ENCODE peak calls at places on chromosomes 4 and X, in six cellular contexts. One of them, this sample, is unnamed.

GRCh38 chr4:140174535-140174934 is 20.6 kb upstream of the MAML3 start:
- DNase-seq in HepG2: no peak
- DNase-seq in hepatocyte: no peak
- DNase-seq in HCT116: no peak
- DNase-seq in upper lobe of right lung: no peak
- DNase-seq in left lung: no peak
- DNase-seq in this sample: no peak

GRCh38 chr4:94446386-94446785 is 5.4 kb upstream of the PDLIM5 start:
- DNase-seq in upper lobe of right lung: no peak
- DNase-seq in hepatocyte: no peak
- DNase-seq in HCT116: no peak
- DNase-seq in HepG2: no peak
- DNase-seq in left lung: no peak
- DNase-seq in this sample: peak; percentile 30

GRCh38 chrX:9586992-9587392 is 122.1 kb downstream of the TBL1X start:
- DNase-seq in HepG2: no peak
- DNase-seq in HCT116: no peak
- DNase-seq in upper lobe of right lung: no peak
- DNase-seq in hepatocyte: no peak
- DNase-seq in left lung: no peak
- DNase-seq in this sample: no peak

GRCh38 chrX:102917801-102918200 is 19.3 kb upstream of the RAB40AL start:
- DNase-seq in HepG2: no peak
- DNase-seq in left lung: no peak
- DNase-seq in hepatocyte: no peak
- DNase-seq in HCT116: no peak
- DNase-seq in upper lobe of right lung: no peak
- DNase-seq in this sample: no peak

GRCh38 chr4:100843897-100844296 is 326.1 kb upstream of the EMCN start:
- DNase-seq in HepG2: no peak
- DNase-seq in upper lobe of right lung: no peak
- DNase-seq in HCT116: no peak
- DNase-seq in hepatocyte: no peak
- DNase-seq in left lung: no peak
- DNase-seq in this sample: no peak

GRCh38 chr4:88158038-88158359 is 440 bp downstream of the ABCG2 start:
- DNase-seq in HCT116: no peak
- DNase-seq in hepatocyte: no peak
- DNase-seq in upper lobe of right lung: no peak
- DNase-seq in HepG2: no peak
- DNase-seq in left lung: no peak
- DNase-seq in this sample: no peak

GRCh38 chr4:138092060-138092459 is 150.1 kb downstream of the SLC7A11 start:
- DNase-seq in upper lobe of right lung: no peak
- DNase-seq in HepG2: no peak
- DNase-seq in hepatocyte: no peak
- DNase-seq in HCT116: no peak
- DNase-seq in left lung: no peak
- DNase-seq in this sample: no peak

GRCh38 chr4:39706334-39706733 is 8.4 kb downstream of the UBE2K start:
- DNase-seq in left lung: no peak
- DNase-seq in HCT116: peak; percentile 51
- DNase-seq in HepG2: peak; percentile 58
- DNase-seq in hepatocyte: peak; percentile 15
- DNase-seq in upper lobe of right lung: no peak
- DNase-seq in this sample: no peak

GRCh38 chr4:152815078-152815477 is 35.3 kb downstream of the ARFIP1 start:
- DNase-seq in upper lobe of right lung: no peak
- DNase-seq in hepatocyte: no peak
- DNase-seq in left lung: no peak
- DNase-seq in HCT116: no peak
- DNase-seq in HepG2: peak; percentile 10
- DNase-seq in this sample: no peak

GRCh38 chrX:123590842-123591491 is 141.9 kb downstream of the THOC2 start:
- DNase-seq in upper lobe of right lung: no peak
- DNase-seq in left lung: no peak
- DNase-seq in HepG2: peak; percentile 0
- DNase-seq in hepatocyte: peak; percentile 8
- DNase-seq in HCT116: no peak
- DNase-seq in this sample: peak; percentile 20

GRCh38 chr4:157220026-157220881 is at the start of gene GRIA2:
- DNase-seq in hepatocyte: peak; percentile 89
- DNase-seq in HepG2: peak; percentile 1
- DNase-seq in HCT116: no peak
- DNase-seq in upper lobe of right lung: peak; percentile 72
- DNase-seq in left lung: peak; percentile 81
- DNase-seq in this sample: peak; percentile 49

GRCh38 chr4:155032521-155033229 is 175.8 kb upstream of the NPY2R start:
- DNase-seq in left lung: no peak
- DNase-seq in upper lobe of right lung: no peak
- DNase-seq in HCT116: no peak
- DNase-seq in hepatocyte: no peak
- DNase-seq in HepG2: no peak
- DNase-seq in this sample: no peak

GRCh38 chrX:126770179-126770578 is 49.4 kb upstream of the PRR32 start:
- DNase-seq in left lung: no peak
- DNase-seq in HepG2: no peak
- DNase-seq in hepatocyte: peak; percentile 21
- DNase-seq in HCT116: no peak
- DNase-seq in upper lobe of right lung: no peak
- DNase-seq in this sample: peak; percentile 4

GRCh38 chrX:1876041-1876440 is 261.2 kb downstream of the ASMT start:
- DNase-seq in left lung: no peak
- DNase-seq in hepatocyte: no peak
- DNase-seq in HCT116: no peak
- DNase-seq in HepG2: no peak
- DNase-seq in upper lobe of right lung: no peak
- DNase-seq in this sample: no peak

GRCh38 chrX:121496966-121497365 is 449.6 kb downstream of the GLUD2 start:
- DNase-seq in HepG2: no peak
- DNase-seq in left lung: no peak
- DNase-seq in upper lobe of right lung: no peak
- DNase-seq in HCT116: no peak
- DNase-seq in hepatocyte: no peak
- DNase-seq in this sample: no peak

GRCh38 chrX:17984415-17984814 is 123.3 kb upstream of the RAI2 start:
- DNase-seq in left lung: no peak
- DNase-seq in HepG2: no peak
- DNase-seq in upper lobe of right lung: no peak
- DNase-seq in hepatocyte: no peak
- DNase-seq in HCT116: no peak
- DNase-seq in this sample: no peak

DNA sequence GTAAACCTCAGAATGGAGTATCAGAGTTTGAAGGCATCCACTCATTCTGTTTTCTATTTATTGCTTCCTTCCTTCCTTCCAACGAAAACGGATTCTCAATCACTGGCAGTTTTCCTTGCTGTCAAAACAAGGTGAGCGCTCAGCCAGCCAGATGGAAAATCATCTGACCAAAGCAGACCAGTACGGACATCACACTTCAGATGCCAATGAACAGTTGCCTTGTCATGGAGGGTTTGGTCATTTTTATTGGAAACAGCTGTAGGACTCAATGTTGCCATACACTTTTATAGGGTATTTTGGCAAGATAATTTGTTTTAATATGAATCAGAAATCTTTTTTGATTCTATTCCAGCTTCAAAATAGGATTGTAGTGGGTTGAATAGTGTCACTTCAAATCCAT is 16.6 kb downstream of the GEMIN8 start:
- DNase-seq in hepatocyte: no peak
- DNase-seq in HCT116: no peak
- DNase-seq in left lung: no peak
- DNase-seq in HepG2: no peak
- DNase-seq in upper lobe of right lung: no peak
- DNase-seq in this sample: no peak
- H3K27ac ChIP-seq in hepatocyte: no peak overlapping the region
- H3K27ac ChIP-seq in HCT116: no peak overlapping the region
- H3K27ac ChIP-seq in left lung: no peak overlapping the region
- H3K27ac ChIP-seq in HepG2: no peak overlapping the region
- H3K27ac ChIP-seq in upper lobe of right lung: no peak overlapping the region
- H3K27ac ChIP-seq in this sample: no peak overlapping the region

GRCh38 chr4:180449395-180449956 is 1793.7 kb upstream of the TENM3 start:
- DNase-seq in HepG2: peak; percentile 46
- DNase-seq in left lung: no peak
- DNase-seq in upper lobe of right lung: no peak
- DNase-seq in HCT116: peak; percentile 66
- DNase-seq in hepatocyte: peak; percentile 74
- DNase-seq in this sample: peak; percentile 42
- TF ChIP-seq CTCF in HepG2: peak; percentile 56
- TF ChIP-seq CTCF in left lung: no peak
- TF ChIP-seq CTCF in upper lobe of right lung: peak; percentile 15
- TF ChIP-seq CTCF in HCT116: peak; percentile 65
- TF ChIP-seq CTCF in hepatocyte: peak; percentile 66
- TF ChIP-seq CTCF in this sample: peak; percentile 54

GRCh38 chrX:72121381-72121780 is 10.3 kb downstream of the RTL5 start:
- DNase-seq in hepatocyte: no peak
- DNase-seq in left lung: peak; percentile 81
- DNase-seq in upper lobe of right lung: peak; percentile 65
- DNase-seq in HepG2: no peak
- DNase-seq in HCT116: no peak
- DNase-seq in this sample: no peak

GRCh38 chrX:72125331-72126047 is 6.2 kb downstream of the RTL5 start:
- DNase-seq in left lung: no peak
- DNase-seq in upper lobe of right lung: no peak
- DNase-seq in hepatocyte: no peak
- DNase-seq in HCT116: no peak
- DNase-seq in HepG2: no peak
- DNase-seq in this sample: no peak

GRCh38 chrX:72124540-72125201 is 7.0 kb downstream of the RTL5 start:
- DNase-seq in HepG2: no peak
- DNase-seq in HCT116: no peak
- DNase-seq in hepatocyte: no peak
- DNase-seq in upper lobe of right lung: no peak
- DNase-seq in left lung: no peak
- DNase-seq in this sample: no peak

GRCh38 chrX:72122621-72123275 is 9.0 kb downstream of the RTL5 start:
- DNase-seq in left lung: no peak
- DNase-seq in HCT116: no peak
- DNase-seq in upper lobe of right lung: no peak
- DNase-seq in hepatocyte: no peak
- DNase-seq in HepG2: no peak
- DNase-seq in this sample: no peak

DNA sequence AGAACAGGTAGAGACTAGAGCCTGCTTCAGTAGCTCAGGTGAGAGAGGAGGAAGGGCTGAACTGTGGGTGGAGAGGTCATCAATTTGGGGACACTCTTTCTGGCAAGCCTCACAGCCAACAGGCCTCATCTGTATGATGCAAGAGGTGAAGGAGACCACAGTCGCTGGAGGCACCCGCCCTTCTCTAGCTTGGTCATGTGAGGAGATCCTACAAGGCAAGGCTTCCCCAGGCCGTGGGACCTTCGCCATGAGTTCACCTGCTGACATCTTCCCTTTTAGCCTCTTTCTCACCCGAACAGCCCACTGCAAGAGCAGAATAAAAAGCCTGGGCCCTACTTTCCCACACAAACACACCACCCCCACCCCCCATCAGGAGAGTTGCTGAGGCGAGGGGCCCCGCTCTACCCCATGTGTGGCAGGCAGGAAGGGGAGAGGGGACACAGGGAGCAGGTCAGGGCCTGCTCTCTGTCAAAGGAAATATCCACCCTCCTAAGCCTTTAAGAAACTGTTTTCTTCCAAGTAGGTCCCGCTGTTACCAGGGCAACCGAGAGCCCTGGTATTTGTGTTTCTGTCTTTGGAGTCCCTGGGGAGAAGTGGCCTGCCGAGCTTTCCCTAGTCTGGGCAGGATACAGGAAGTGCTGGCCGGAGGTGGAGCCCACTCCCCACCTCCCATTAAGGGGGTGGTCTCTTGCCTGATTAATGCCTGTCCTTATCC is 8.1 kb downstream of the RTL5 start:
- DNase-seq in HCT116: no peak
- DNase-seq in HepG2: no peak
- DNase-seq in left lung: no peak
- DNase-seq in hepatocyte: peak; percentile 66
- DNase-seq in upper lobe of right lung: no peak
- DNase-seq in this sample: no peak
- H3K27ac ChIP-seq in HCT116: no peak overlapping the region
- H3K27ac ChIP-seq in HepG2: no peak overlapping the region
- H3K27ac ChIP-seq in left lung: no peak overlapping the region
- H3K27ac ChIP-seq in hepatocyte: peak overlapping the region; percentile 67
- H3K27ac ChIP-seq in upper lobe of right lung: peak overlapping the region; percentile 55
- H3K27ac ChIP-seq in this sample: no peak overlapping the region

GRCh38 chrX:16123222-16123786 is at the start of gene GRPR:
- DNase-seq in HepG2: peak; percentile 35
- DNase-seq in left lung: peak; percentile 67
- DNase-seq in hepatocyte: peak; percentile 96
- DNase-seq in HCT116: peak; percentile 74
- DNase-seq in upper lobe of right lung: peak; percentile 72
- DNase-seq in this sample: peak; percentile 54
- TF ChIP-seq CTCF in HepG2: peak; percentile 67
- TF ChIP-seq CTCF in left lung: peak; percentile 75
- TF ChIP-seq CTCF in hepatocyte: peak; percentile 92
- TF ChIP-seq CTCF in HCT116: peak; percentile 58
- TF ChIP-seq CTCF in upper lobe of right lung: peak; percentile 69
- TF ChIP-seq CTCF in this sample: peak; percentile 69

DNA sequence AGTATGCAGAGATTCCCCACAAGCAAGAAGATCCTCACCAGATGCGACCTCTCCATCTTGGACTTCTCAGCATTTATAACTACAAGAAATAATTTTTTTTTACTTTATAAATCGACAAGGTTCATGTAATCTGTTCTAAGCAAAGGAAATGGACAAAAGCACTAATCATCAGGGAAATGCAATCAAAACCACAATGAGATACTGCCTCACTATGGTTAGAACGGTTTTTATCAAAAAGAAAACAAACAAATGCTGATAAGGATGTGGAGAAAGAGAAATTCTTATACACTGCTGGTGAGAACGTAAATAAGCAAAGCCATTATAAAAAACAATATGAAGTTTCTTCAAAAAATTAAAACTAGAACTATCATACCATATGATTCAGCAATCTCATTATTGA is 1382.7 kb downstream of the ARAP2 start:
- DNase-seq in HCT116: no peak
- DNase-seq in upper lobe of right lung: no peak
- DNase-seq in HepG2: no peak
- DNase-seq in left lung: no peak
- DNase-seq in hepatocyte: no peak
- DNase-seq in this sample: no peak
- H3K27ac ChIP-seq in HCT116: no peak overlapping the region
- H3K27ac ChIP-seq in upper lobe of right lung: no peak overlapping the region
- H3K27ac ChIP-seq in HepG2: no peak overlapping the region
- H3K27ac ChIP-seq in left lung: no peak overlapping the region
- H3K27ac ChIP-seq in hepatocyte: no peak overlapping the region
- H3K27ac ChIP-seq in this sample: no peak overlapping the region

GRCh38 chr4:76950052-76950845 is 697 bp downstream of the SEPTIN11 start:
- DNase-seq in upper lobe of right lung: peak; percentile 86
- DNase-seq in HepG2: peak; percentile 25
- DNase-seq in hepatocyte: peak; percentile 65
- DNase-seq in HCT116: no peak
- DNase-seq in left lung: peak; percentile 89
- DNase-seq in this sample: peak; percentile 38
- TF ChIP-seq CTCF in upper lobe of right lung: no peak
- TF ChIP-seq CTCF in HepG2: peak; percentile 57
- TF ChIP-seq CTCF in hepatocyte: no peak
- TF ChIP-seq CTCF in HCT116: no peak
- TF ChIP-seq CTCF in left lung: no peak
- TF ChIP-seq CTCF in this sample: no peak